ENCODE peak calls at places on chromosome 15, in five cellular contexts. I is OCI-LY7, W is GM06990, R is sigmoid colon, V is AG04449. A is an unnamed sample.

GRCh38 chr15:48962662-48963523 is 826 bp downstream of the SHC4 start:
- DNase-seq in I (no peak), W (no peak), R (peak; percentile 70), V (no peak), A (peak; percentile 18)

GRCh38 chr15:61051570-61052031 is 177.5 kb downstream of the RORA start:
- DNase-seq in I (peak; percentile 1), W (no peak), R (peak; percentile 71), V (peak; percentile 67), A (no peak)

GRCh38 chr15:98000249-98001203 is 40.0 kb downstream of the ARRDC4 start:
- DNase-seq in I (no peak), W (no peak), R (no peak), V (no peak), A (no peak)

GRCh38 chr15:94844533-94845390 is 613.4 kb downstream of the MCTP2 start:
- DNase-seq in I (no peak), W (no peak), R (peak; percentile 79), V (no peak), A (no peak)

GRCh38 chr15:81168680-81169079 is 28.0 kb upstream of the IL16 start:
- DNase-seq in I (no peak), W (no peak), R (no peak), V (no peak), A (no peak)

GRCh38 chr15:77030928-77031375 is 36.0 kb downstream of the PSTPIP1 start:
- DNase-seq in I (no peak), W (no peak), R (peak; percentile 61), V (no peak), A (no peak)

GRCh38 chr15:35289029-35289617 is 204.0 kb upstream of the NANOGP8 start:
- DNase-seq in I (peak; percentile 37), W (no peak), R (no peak), V (no peak), A (peak; percentile 51)

GRCh38 chr15:63466378-63467192 is 37.8 kb upstream of the USP3 start:
- DNase-seq in I (peak; percentile 87), W (peak; percentile 63), R (no peak), V (no peak), A (peak; percentile 81)

GRCh38 chr15:68542771-68543544 is 35.8 kb upstream of the CORO2B start:
- DNase-seq in I (no peak), W (no peak), R (no peak), V (peak; percentile 86), A (no peak)

GRCh38 chr15:64004582-64004981 is 41.7 kb downstream of the DAPK2 start:
- DNase-seq in I (no peak), W (no peak), R (no peak), V (no peak), A (no peak)

GRCh38 chr15:47414207-47414606 is 303.1 kb upstream of the SEMA6D start:
- DNase-seq in I (no peak), W (no peak), R (no peak), V (no peak), A (no peak)

GRCh38 chr15:57217716-57218598 is 158.3 kb upstream of the CGNL1 start:
- DNase-seq in I (no peak), W (no peak), R (no peak), V (no peak), A (peak; percentile 51)

GRCh38 chr15:101539930-101540329 is 50.4 kb upstream of the PCSK6 start:
- DNase-seq in I (no peak), W (no peak), R (peak; percentile 25), V (no peak), A (no peak)

GRCh38 chr15:42576040-42576594 is 711 bp downstream of the STARD9 start:
- DNase-seq in I (no peak), W (no peak), R (no peak), V (no peak), A (no peak)

GRCh38 chr15:35673093-35673573 is 127.2 kb upstream of the DPH6 start:
- DNase-seq in I (no peak), W (no peak), R (no peak), V (no peak), A (no peak)

GRCh38 chr15:89732451-89733172 is 18.4 kb downstream of the MESP1 start:
- DNase-seq in I (no peak), W (no peak), R (no peak), V (no peak), A (no peak)

GRCh38 chr15:80766275-80766674 is 12.9 kb upstream of the CEMIP start:
- DNase-seq in I (no peak), W (no peak), R (no peak), V (no peak), A (no peak)

GRCh38 chr15:92391640-92392039 is 2.0 kb upstream of the ST8SIA2 start:
- DNase-seq in I (peak; percentile 18), W (no peak), R (no peak), V (no peak), A (peak; percentile 36)

GRCh38 chr15:78065284-78065872 is 12.1 kb downstream of the TBC1D2B start:
- DNase-seq in I (no peak), W (no peak), R (peak; percentile 91), V (peak; percentile 97), A (peak; percentile 95)

GRCh38 chr15:59699810-59700431 is 10.8 kb upstream of the BNIP2 start:
- DNase-seq in I (no peak), W (no peak), R (no peak), V (no peak), A (no peak)

GRCh38 chr15:62812515-62812835 is 230.1 kb upstream of the TPM1 start:
- DNase-seq in I (no peak), W (no peak), R (no peak), V (no peak), A (no peak)

GRCh38 chr15:77002954-77003912 is 8.3 kb downstream of the PSTPIP1 start:
- DNase-seq in I (peak; percentile 84), W (peak; percentile 58), R (peak; percentile 80), V (no peak), A (peak; percentile 97)

GRCh38 chr15:28123408-28124023 is 24.4 kb upstream of the OCA2 start:
- DNase-seq in I (peak; percentile 60), W (no peak), R (no peak), V (no peak), A (peak; percentile 69)
- TF ChIP-seq CTCF in I (peak; percentile 80), W (peak; percentile 72), R (peak; percentile 40), V (peak; percentile 81), A (peak; percentile 71)

GRCh38 chr15:40766906-40767837 is 2.6 kb upstream of the C15orf62 start:
- DNase-seq in I (no peak), W (no peak), R (no peak), V (no peak), A (peak; percentile 74)

GRCh38 chr15:40767838-40768491 is 1.8 kb upstream of the C15orf62 start:
- DNase-seq in I (no peak), W (no peak), R (no peak), V (no peak), A (no peak)

GRCh38 chr15:40770147-40770721 is 454 bp downstream of the C15orf62 start:
- DNase-seq in I (peak; percentile 87), W (no peak), R (no peak), V (no peak), A (peak; percentile 38)

GRCh38 chr15:40769310-40770146 is at the start of gene C15orf62:
- DNase-seq in I (peak; percentile 94), W (peak; percentile 85), R (no peak), V (no peak), A (peak; percentile 95)

DNA sequence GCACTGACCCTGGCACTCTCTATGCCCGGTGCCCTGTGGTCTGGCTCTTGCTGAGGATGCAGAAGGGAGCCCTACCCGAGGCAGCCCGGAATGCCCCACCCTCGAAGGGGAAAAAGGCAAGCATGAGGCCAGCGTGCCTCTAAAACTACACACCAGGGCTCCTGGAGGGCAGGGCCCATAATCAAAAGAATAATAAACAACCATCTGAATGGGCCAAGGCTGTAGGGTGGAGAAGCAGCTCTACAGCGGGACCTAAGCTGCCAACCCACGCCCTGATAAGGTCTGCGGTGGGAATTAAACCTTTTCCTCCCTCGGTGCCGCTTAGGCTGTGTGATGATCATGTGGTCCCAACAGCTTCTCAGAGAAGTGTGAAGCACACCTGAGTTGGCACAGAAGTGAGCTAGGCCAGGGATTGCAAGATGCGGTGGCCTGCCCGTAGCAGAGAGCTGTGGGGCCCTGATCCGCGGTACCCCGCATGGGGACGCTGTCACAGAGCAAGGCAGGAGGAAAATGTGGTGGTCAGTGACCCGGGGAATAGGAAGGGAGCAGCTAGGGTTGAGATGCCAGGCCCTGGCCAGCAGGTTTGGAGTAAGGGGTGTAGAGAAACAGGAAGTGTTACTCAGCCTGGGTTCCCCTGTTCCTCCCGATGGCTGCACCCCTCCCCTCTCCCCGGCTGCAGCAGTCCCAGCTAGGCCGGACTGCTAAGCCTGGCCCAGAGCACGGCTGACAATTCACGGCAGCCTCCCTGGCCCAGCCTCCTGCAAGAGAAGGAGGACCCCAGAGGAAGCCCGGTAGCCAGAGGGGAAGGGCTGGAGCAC is 1.1 kb upstream of the C15orf62 start:
- DNase-seq in I (peak; percentile 45), W (peak; percentile 56), R (no peak), V (no peak), A (peak; percentile 64)
- H3K4me3 ChIP-seq in I (peak overlapping the region; percentile 61), W (no peak overlapping the region), R (no peak overlapping the region), V (no peak overlapping the region), A (no peak overlapping the region)

DNA sequence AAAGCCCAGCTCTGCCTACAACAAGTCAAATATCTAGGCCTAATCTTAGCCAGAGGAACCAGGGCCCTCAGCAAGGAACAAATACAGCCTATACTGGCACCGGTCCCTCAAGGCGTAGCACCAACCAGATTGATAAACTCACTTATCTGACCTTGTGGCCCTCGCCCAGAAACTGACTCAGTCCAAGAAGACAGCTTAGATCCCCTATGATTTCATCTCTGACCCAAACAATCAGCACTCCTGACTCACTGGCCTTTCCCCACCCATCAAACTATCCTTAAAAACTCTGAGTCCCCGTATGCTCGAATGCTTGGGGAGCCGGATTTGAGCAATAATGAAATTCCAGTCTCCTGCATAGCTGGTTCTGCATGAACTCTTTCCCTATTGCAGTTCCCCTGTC is 1.7 kb upstream of the SORD start:
- DNase-seq in I (no peak), W (no peak), R (no peak), V (no peak), A (no peak)
- TF ChIP-seq CTCF in I (no peak), W (no peak), R (no peak), V (no peak), A (no peak)

DNA sequence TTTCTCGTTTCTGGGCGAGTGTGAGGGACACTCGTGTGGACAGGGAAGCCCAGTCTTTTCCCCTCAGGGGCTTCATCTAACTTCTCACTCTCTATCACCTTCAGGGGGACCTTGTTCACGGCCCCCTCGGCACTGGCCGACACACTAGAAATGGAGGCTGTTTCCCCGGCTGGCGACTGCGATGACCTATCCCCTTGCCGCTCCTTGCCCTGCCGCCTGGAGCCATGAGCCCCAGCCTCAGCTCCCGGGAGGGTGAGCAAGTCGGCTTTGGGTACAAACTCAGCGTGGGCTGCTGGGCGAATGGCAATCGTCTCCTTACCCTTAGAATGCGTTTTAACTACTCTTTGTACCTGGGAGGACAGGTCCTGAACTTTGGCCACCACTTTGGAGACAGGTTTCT is 41.0 kb downstream of the FMN1 start:
- DNase-seq in I (no peak), W (no peak), R (no peak), V (no peak), A (no peak)
- H3K4me3 ChIP-seq in I (no peak overlapping the region), W (no peak overlapping the region), R (peak overlapping the region; percentile 28), V (no peak overlapping the region), A (no peak overlapping the region)

GRCh38 chr15:51198701-51199253 is 104.1 kb upstream of the TNFAIP8L3 start:
- DNase-seq in I (no peak), W (no peak), R (no peak), V (no peak), A (no peak)

GRCh38 chr15:51193979-51194378 is 99.3 kb upstream of the TNFAIP8L3 start:
- DNase-seq in I (no peak), W (no peak), R (no peak), V (no peak), A (no peak)

GRCh38 chr15:51192560-51193280 is 98.0 kb upstream of the TNFAIP8L3 start:
- DNase-seq in I (peak; percentile 58), W (peak; percentile 21), R (peak; percentile 92), V (no peak), A (peak; percentile 85)

GRCh38 chr15:51193526-51193925 is 98.8 kb upstream of the TNFAIP8L3 start:
- DNase-seq in I (no peak), W (no peak), R (no peak), V (no peak), A (no peak)

GRCh38 chr15:51195459-51195858 is 100.8 kb upstream of the TNFAIP8L3 start:
- DNase-seq in I (no peak), W (no peak), R (no peak), V (no peak), A (peak; percentile 14)
- TF ChIP-seq CTCF in I (no peak), W (no peak), R (no peak), V (no peak), A (no peak)